ENCODE peak calls at places on chromosomes 3 and 15, in eight cellular contexts. I is neural progenitor cell; S is A549; W is CD4-positive, alpha-beta memory T cell; J is transverse colon; R is left ventricle myocardium inferior; D is ovary; C is heart right ventricle. Q is an unnamed sample. For H3K9me3, the result is how much of the 10 kb centered on the place peaks cover.

GRCh38 chr3:159762981-159763465 is 225.6 kb upstream of the IL12A start:
- DNase-seq in I (peak), S (peak), W (peak), J (peak), R (peak), D (peak), C (peak), Q (no peak)

GRCh38 chr15:66565731-66566130 is at the start of gene LCTL:
- DNase-seq in I (peak), S (no peak), W (no peak), J (no peak), R (no peak), D (no peak), C (no peak), Q (no peak)

GRCh38 chr3:119289371-119289770 is 4.8 kb upstream of the ARHGAP31 start:
- DNase-seq in I (no peak), S (no peak), W (no peak), J (no peak), R (no peak), D (no peak), C (no peak), Q (no peak)

GRCh38 chr3:99625643-99626414 is 12.6 kb upstream of the COL8A1 start:
- DNase-seq in I (no peak), S (no peak), W (no peak), J (no peak), R (no peak), D (no peak), C (no peak), Q (no peak)

GRCh38 chr3:24388159-24388558 is 106.5 kb downstream of the THRB start:
- DNase-seq in I (no peak), S (no peak), W (no peak), J (no peak), R (no peak), D (no peak), C (no peak), Q (no peak)

GRCh38 chr3:33956211-33956610 is 157.8 kb downstream of the PDCD6IP start:
- DNase-seq in I (no peak), S (no peak), W (no peak), J (no peak), R (no peak), D (no peak), C (no peak), Q (no peak)

GRCh38 chr3:150828997-150829396 is 66.0 kb upstream of the SIAH2 start:
- DNase-seq in I (no peak), S (no peak), W (no peak), J (no peak), R (no peak), D (no peak), C (no peak), Q (no peak)

GRCh38 chr15:89406756-89407650 is 72.4 kb upstream of the POLG start:
- DNase-seq in I (peak), S (no peak), W (no peak), J (no peak), R (no peak), D (no peak), C (no peak), Q (no peak)

GRCh38 chr3:80770106-80771079 is 991.1 kb downstream of the GBE1 start:
- DNase-seq in I (peak), S (no peak), W (no peak), J (no peak), R (no peak), D (no peak), C (no peak), Q (no peak)

GRCh38 chr15:33114484-33114767 is 80.1 kb downstream of the FMN1 start:
- DNase-seq in I (no peak), S (no peak), W (no peak), J (no peak), R (no peak), D (no peak), C (no peak), Q (no peak)

GRCh38 chr3:115285001-115285400 is 137.9 kb upstream of the ZBTB20 start:
- DNase-seq in I (no peak), S (no peak), W (no peak), J (no peak), R (no peak), D (no peak), C (no peak), Q (no peak)

GRCh38 chr15:69403611-69404010 is 10.5 kb upstream of the KIF23 start:
- DNase-seq in I (no peak), S (no peak), W (no peak), J (no peak), R (no peak), D (no peak), C (no peak), Q (no peak)

GRCh38 chr3:197368821-197369220 is 70.4 kb upstream of the DLG1 start:
- DNase-seq in I (no peak), S (no peak), W (no peak), J (no peak), R (no peak), D (no peak), C (no peak), Q (no peak)

GRCh38 chr3:56987238-56987932 is 73.1 kb upstream of the SPATA12 start:
- DNase-seq in I (peak), S (no peak), W (no peak), J (no peak), R (no peak), D (no peak), C (no peak), Q (no peak)

GRCh38 chr15:99104788-99105515 is at the start of gene SYNM:
- DNase-seq in I (peak), S (peak), W (no peak), J (peak), R (peak), D (peak), C (peak), Q (no peak)

GRCh38 chr15:86863226-86863915 is 783.7 kb downstream of the AGBL1 start:
- DNase-seq in I (no peak), S (no peak), W (no peak), J (no peak), R (no peak), D (no peak), C (no peak), Q (no peak)

GRCh38 chr3:151009981-151010380 is 37.5 kb upstream of the CLRN1 start:
- DNase-seq in I (no peak), S (no peak), W (no peak), J (no peak), R (no peak), D (no peak), C (no peak), Q (no peak)

GRCh38 chr15:80475572-80475971 is 71.4 kb downstream of the ARNT2 start:
- DNase-seq in I (no peak), S (no peak), W (no peak), J (no peak), R (no peak), D (no peak), C (no peak), Q (no peak)

GRCh38 chr3:129611446-129611800 is 4.9 kb upstream of the PLXND1 start:
- DNase-seq in I (no peak), S (no peak), W (no peak), J (no peak), R (peak), D (no peak), C (no peak), Q (no peak)

GRCh38 chr15:92970656-92971055 is 70.5 kb downstream of the CHD2 start:
- DNase-seq in I (no peak), S (no peak), W (no peak), J (no peak), R (no peak), D (no peak), C (no peak), Q (no peak)

GRCh38 chr3:117750674-117751073 is 1041.1 kb downstream of the TUSC7 start:
- DNase-seq in I (peak), S (no peak), W (no peak), J (no peak), R (no peak), D (no peak), C (no peak), Q (no peak)

GRCh38 chr3:4743371-4743770 is 235.9 kb upstream of the BHLHE40 start:
- DNase-seq in I (no peak), S (no peak), W (no peak), J (no peak), R (no peak), D (no peak), C (no peak), Q (no peak)
- H3K9me3 ChIP-seq in I (under half), S (under half), W (under half), J (under half), R (under half), D (under half), C (under half), Q (under half)

DNA sequence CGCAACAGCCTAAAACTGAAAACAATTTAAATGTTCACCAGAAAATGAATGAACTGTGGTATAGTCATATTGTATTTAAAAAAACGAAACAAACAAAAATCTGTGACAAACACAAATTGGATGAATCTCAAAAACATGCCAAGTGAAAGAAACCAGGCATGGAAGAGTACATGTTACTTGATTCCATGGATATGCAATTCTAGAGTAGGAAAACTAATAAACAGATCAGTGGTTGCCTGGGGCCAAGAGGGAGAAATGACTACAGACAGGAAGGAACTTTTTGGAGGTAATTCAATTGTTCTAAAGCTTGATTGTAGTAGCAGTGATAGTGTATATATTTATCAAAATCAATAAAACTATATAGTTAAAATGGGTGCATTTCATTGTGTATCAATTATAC is 16.8 kb downstream of the UBE3A start:
- DNase-seq in I (no peak), S (no peak), W (no peak), J (no peak), R (no peak), D (no peak), C (no peak), Q (no peak)
- H3K9me3 ChIP-seq in I (under half), S (under half), W (under half), J (under half), R (under half), D (under half), C (under half), Q (under half)

GRCh38 chr3:195204360-195205166 is 66.4 kb downstream of the XXYLT1 start:
- DNase-seq in I (no peak), S (no peak), W (no peak), J (no peak), R (no peak), D (no peak), C (no peak), Q (no peak)
- H3K9me3 ChIP-seq in I (under half), S (under half), W (under half), J (under half), R (under half), D (under half), C (under half), Q (under half)

GRCh38 chr3:58298189-58298588 is 7.9 kb upstream of the RPP14 start:
- DNase-seq in I (no peak), S (no peak), W (no peak), J (no peak), R (no peak), D (no peak), C (no peak), Q (no peak)
- H3K9me3 ChIP-seq in I (under half), S (under half), W (under half), J (under half), R (under half), D (under half), C (under half), Q (under half)